ENCODE peak calls at places on chromosomes 11 and 22, in ten cellular contexts. G, A, N, R, J, H, B, W, Z and F are unnamed samples.

GRCh38 chr11:77278595-77279506 is 22.6 kb downstream of the GDPD4 start:
- DNase-seq in B (no peak), J (no peak), A (no peak), H (peak), Z (no peak), W (no peak), G (peak), R (no peak), N (peak), F (no peak)

GRCh38 chr11:118522571-118523072 is 4.7 kb upstream of the TTC36 start:
- DNase-seq in Z (no peak), J (no peak), W (no peak), A (no peak), B (no peak), H (peak), G (peak), R (no peak), N (peak), F (peak)

GRCh38 chr11:35845860-35846259 is 98.0 kb upstream of the LDLRAD3 start:
- DNase-seq in W (no peak), J (no peak), R (no peak), H (peak), Z (no peak), G (peak), N (no peak), B (no peak), A (no peak), F (no peak)

GRCh38 chr22:20080445-20080775 is 369 bp downstream of the DGCR8 start:
- DNase-seq in N (peak), R (peak), B (peak), G (peak), W (peak), J (no peak), Z (peak), H (peak), A (no peak), F (peak)

GRCh38 chr11:113465786-113466185 is 9.4 kb downstream of the DRD2 start:
- DNase-seq in R (no peak), N (no peak), B (no peak), H (no peak), G (peak), W (no peak), Z (no peak), A (no peak), J (no peak), F (no peak)

GRCh38 chr11:116093481-116093880 is 589.3 kb upstream of the CADM1 start:
- DNase-seq in N (no peak), R (no peak), J (no peak), A (no peak), W (no peak), H (no peak), B (no peak), Z (no peak), G (no peak), F (no peak)

GRCh38 chr22:45101828-45102227 is 61.9 kb upstream of the NUP50 start:
- DNase-seq in B (peak), J (no peak), N (peak), Z (peak), H (peak), R (peak), W (peak), G (peak), A (peak), F (peak)

GRCh38 chr11:116842909-116843308 is 5.5 kb upstream of the APOA1 start:
- DNase-seq in R (no peak), Z (no peak), J (peak), W (no peak), B (no peak), H (no peak), N (no peak), G (no peak), A (no peak), F (no peak)

GRCh38 chr11:34916810-34917780 is 677 bp downstream of the PDHX start:
- DNase-seq in A (no peak), G (peak), B (no peak), Z (no peak), R (no peak), J (no peak), W (no peak), N (no peak), H (peak), F (no peak)

GRCh38 chr11:44556735-44557409 is 8.6 kb upstream of the CD82 start:
- DNase-seq in W (peak), B (peak), G (peak), N (peak), H (peak), Z (no peak), A (no peak), J (no peak), R (peak), F (peak)